ENCODE peak calls at places on chromosomes 2 and 18, in seven cellular contexts. E, H, D, W, U, Z and G are unnamed samples.
A peak's percentile ranks its signal among the peaks of the same experiment; 100 is the strongest.

GRCh38 chr18:30985753-30986152 is 56.8 kb downstream of the DSC3 start:
- DNase-seq in E (no peak), Z (no peak), D (no peak), H (no peak), U (no peak), W (no peak), G (no peak)

GRCh38 chr2:40348665-40349064 is 103.2 kb downstream of the SLC8A1 start:
- DNase-seq in W (no peak), E (peak; percentile 97), H (peak; percentile 93), U (no peak), Z (no peak), D (no peak), G (no peak)

GRCh38 chr2:42567806-42568429 is 514 bp upstream of the MTA3 start:
- DNase-seq in W (peak; percentile 73), D (no peak), U (peak; percentile 57), H (peak; percentile 7), E (peak; percentile 12), Z (no peak), G (no peak)

GRCh38 chr2:85438291-85439110 is 20.0 kb downstream of the SH2D6 start:
- DNase-seq in U (peak; percentile 66), Z (no peak), E (no peak), W (no peak), D (peak; percentile 48), H (no peak), G (no peak)

GRCh38 chr2:155830817-155831579 is 501.5 kb downstream of the NR4A2 start:
- DNase-seq in E (no peak), W (no peak), U (no peak), D (no peak), Z (no peak), H (peak; percentile 10), G (no peak)

GRCh38 chr2:85950743-85951142 is 62.0 kb upstream of the ST3GAL5 start:
- DNase-seq in W (no peak), D (no peak), Z (no peak), U (no peak), H (no peak), E (no peak), G (no peak)

GRCh38 chr2:28801726-28802125 is 8.9 kb upstream of the SPDYA start:
- DNase-seq in Z (no peak), D (no peak), U (no peak), W (no peak), H (peak; percentile 41), E (peak; percentile 13), G (no peak)

GRCh38 chr2:149955201-149955600 is 367.6 kb upstream of the MMADHC start:
- DNase-seq in U (no peak), D (no peak), Z (no peak), E (no peak), W (no peak), H (peak; percentile 18), G (no peak)

GRCh38 chr18:22424564-22424963 is 6.8 kb upstream of the CTAGE1 start:
- DNase-seq in Z (no peak), U (no peak), E (no peak), H (no peak), W (no peak), D (no peak), G (no peak)

GRCh38 chr2:120994301-120994700 is 258.6 kb downstream of the GLI2 start:
- DNase-seq in D (no peak), E (no peak), H (no peak), U (no peak), W (no peak), Z (no peak), G (no peak)

GRCh38 chr2:216083464-216084279 is 2.0 kb downstream of the TMEM169 start:
- DNase-seq in Z (no peak), W (no peak), U (no peak), E (peak; percentile 66), D (no peak), H (peak; percentile 98), G (no peak)

GRCh38 chr2:123103902-123104301 is 921.2 kb upstream of the CNTNAP5 start:
- DNase-seq in U (no peak), E (no peak), W (no peak), D (no peak), Z (no peak), H (no peak), G (no peak)
- TF ChIP-seq CTCF in U (no peak), E (no peak), W (no peak), D (no peak), Z (no peak), H (no peak), G (no peak)

GRCh38 chr2:127045792-127046501 is 61.0 kb downstream of the BIN1 start:
- DNase-seq in D (no peak), W (peak; percentile 64), H (no peak), U (peak; percentile 86), E (no peak), Z (no peak), G (no peak)

GRCh38 chr2:127048618-127048935 is 58.4 kb downstream of the BIN1 start:
- DNase-seq in D (no peak), W (peak; percentile 62), Z (no peak), H (no peak), U (peak; percentile 64), E (no peak), G (peak; percentile 13)

GRCh38 chr2:127046579-127046978 is 60.4 kb downstream of the BIN1 start:
- DNase-seq in H (no peak), Z (no peak), D (no peak), U (peak; percentile 73), E (no peak), W (peak; percentile 40), G (peak; percentile 15)

GRCh38 chr2:127047716-127048617 is 59.0 kb downstream of the BIN1 start:
- DNase-seq in W (peak; percentile 61), H (no peak), D (no peak), U (peak; percentile 55), Z (no peak), E (no peak), G (no peak)

DNA sequence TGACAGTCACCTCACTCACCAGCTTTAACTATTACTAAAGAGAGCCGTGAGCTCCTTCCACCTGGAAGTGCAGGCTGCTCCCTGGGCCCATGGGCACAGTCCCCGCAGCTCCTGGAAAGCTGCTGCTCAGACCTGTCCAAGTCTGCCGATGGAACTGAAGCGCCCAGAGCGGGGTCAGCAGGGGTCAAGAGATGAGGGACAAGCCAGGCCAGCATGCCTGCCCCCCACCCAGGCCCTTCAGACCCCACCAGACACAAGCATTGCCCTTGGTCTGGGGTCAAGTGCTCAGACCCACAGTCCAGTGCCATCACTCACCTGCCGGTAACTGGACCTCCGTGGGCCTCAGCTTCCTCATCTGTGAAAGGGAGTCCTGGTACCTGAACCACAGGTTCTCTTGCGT is 59.9 kb downstream of the BIN1 start:
- DNase-seq in E (no peak), U (peak; percentile 56), D (no peak), Z (no peak), W (peak; percentile 55), H (no peak), G (no peak)
- TF ChIP-seq CTCF in E (no peak), U (no peak), D (no peak), Z (no peak), W (no peak), H (no peak), G (no peak)

GRCh38 chr2:66497706-66498596 is 63.0 kb downstream of the MEIS1 start:
- DNase-seq in H (no peak), E (no peak), U (no peak), Z (no peak), W (no peak), D (no peak), G (no peak)
- TF ChIP-seq CTCF in H (no peak), E (no peak), U (no peak), Z (no peak), W (no peak), D (peak; percentile 33), G (no peak)

GRCh38 chr2:9739508-9739907 is 103.8 kb upstream of the TAF1B start:
- DNase-seq in H (no peak), U (peak; percentile 90), W (peak; percentile 83), D (peak; percentile 88), Z (peak; percentile 61), E (peak; percentile 45), G (peak; percentile 40)

GRCh38 chr2:9738718-9739496 is 104.4 kb upstream of the TAF1B start:
- DNase-seq in W (no peak), Z (no peak), H (no peak), D (peak; percentile 33), U (peak; percentile 74), E (peak; percentile 48), G (no peak)

GRCh38 chr2:9742601-9743000 is 100.7 kb upstream of the TAF1B start:
- DNase-seq in Z (no peak), U (no peak), W (no peak), E (no peak), H (no peak), D (no peak), G (no peak)

GRCh38 chr2:9740382-9741040 is 102.8 kb upstream of the TAF1B start:
- DNase-seq in E (peak; percentile 43), W (no peak), H (peak; percentile 18), D (no peak), Z (no peak), U (no peak), G (no peak)

GRCh38 chr2:9741110-9741509 is 102.2 kb upstream of the TAF1B start:
- DNase-seq in D (no peak), H (peak; percentile 39), U (no peak), Z (no peak), W (no peak), E (peak; percentile 24), G (no peak)
- TF ChIP-seq CTCF in D (no peak), H (no peak), U (no peak), Z (no peak), W (no peak), E (no peak), G (no peak)

GRCh38 chr2:218745559-218746469 is 35.2 kb downstream of the TTLL4 start:
- DNase-seq in W (peak; percentile 75), H (peak; percentile 55), E (peak; percentile 40), Z (no peak), U (no peak), D (peak; percentile 81), G (no peak)
- TF ChIP-seq CTCF in W (no peak), H (no peak), E (no peak), Z (no peak), U (no peak), D (no peak), G (no peak)

GRCh38 chr18:68679531-68679930 is 35.4 kb downstream of the TMX3 start:
- DNase-seq in D (no peak), E (peak; percentile 91), U (no peak), H (peak; percentile 28), W (no peak), Z (no peak), G (no peak)

DNA sequence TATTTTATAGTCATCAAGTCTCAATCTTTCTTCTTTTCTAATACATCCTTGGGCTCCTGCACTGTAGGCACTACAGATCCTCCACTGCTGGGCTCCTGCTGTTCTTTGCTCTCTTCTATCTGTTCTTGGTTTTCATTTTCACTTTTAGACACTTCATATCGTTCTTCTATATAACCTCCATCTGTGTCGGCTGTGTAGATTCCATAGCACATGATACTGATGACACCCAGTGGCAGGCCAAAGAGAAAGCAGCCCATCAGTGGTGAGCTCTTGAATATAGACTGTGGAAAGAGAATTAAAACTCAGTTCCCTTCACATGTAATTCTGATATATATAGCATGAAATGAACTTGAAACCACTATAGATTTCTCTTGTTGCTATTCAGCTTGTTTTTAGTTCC is 38.0 kb downstream of the TMX3 start:
- DNase-seq in E (peak; percentile 51), H (no peak), U (no peak), Z (no peak), D (no peak), W (no peak), G (no peak)
- TF ChIP-seq CTCF in E (peak; percentile 62), H (peak; percentile 28), U (no peak), Z (no peak), D (no peak), W (no peak), G (no peak)